ENCODE peak calls at places on chromosome 11, in six cellular contexts. One of them, this sample, is unnamed.

GRCh38 chr11:16791494-16791961 is 53.1 kb downstream of the C11orf58 start:
- DNase-seq in T-helper 2 cell: no peak
- DNase-seq in stimulated activated CD4-positive, alpha-beta T cell treated with anti-CD3 and anti-CD28 coated beads, Interleukin-12 subunit alpha, Interleukin-12 subunit beta, amount 100 ng/mL, for 24 hours: no peak
- DNase-seq in RWPE2: no peak
- DNase-seq in Kasumi-1: peak
- DNase-seq in neural progenitor cell: no peak
- DNase-seq in this sample: peak

GRCh38 chr11:92123540-92123939 is 101.1 kb upstream of the FAT3 start:
- DNase-seq in RWPE2: no peak
- DNase-seq in stimulated activated CD4-positive, alpha-beta T cell treated with anti-CD3 and anti-CD28 coated beads, Interleukin-12 subunit alpha, Interleukin-12 subunit beta, amount 100 ng/mL, for 24 hours: no peak
- DNase-seq in Kasumi-1: no peak
- DNase-seq in T-helper 2 cell: no peak
- DNase-seq in neural progenitor cell: no peak
- DNase-seq in this sample: no peak

GRCh38 chr11:102115557-102115956 is 5.3 kb downstream of the YAP1 start:
- DNase-seq in Kasumi-1: no peak
- DNase-seq in RWPE2: no peak
- DNase-seq in T-helper 2 cell: no peak
- DNase-seq in neural progenitor cell: peak
- DNase-seq in stimulated activated CD4-positive, alpha-beta T cell treated with anti-CD3 and anti-CD28 coated beads, Interleukin-12 subunit alpha, Interleukin-12 subunit beta, amount 100 ng/mL, for 24 hours: no peak
- DNase-seq in this sample: no peak

GRCh38 chr11:84558085-84558905 is 1068.8 kb downstream of the DLG2 start:
- DNase-seq in Kasumi-1: peak
- DNase-seq in neural progenitor cell: peak
- DNase-seq in T-helper 2 cell: no peak
- DNase-seq in stimulated activated CD4-positive, alpha-beta T cell treated with anti-CD3 and anti-CD28 coated beads, Interleukin-12 subunit alpha, Interleukin-12 subunit beta, amount 100 ng/mL, for 24 hours: no peak
- DNase-seq in RWPE2: no peak
- DNase-seq in this sample: peak

GRCh38 chr11:70671611-70672010 is 273.3 kb downstream of the CTTN start:
- DNase-seq in RWPE2: no peak
- DNase-seq in T-helper 2 cell: no peak
- DNase-seq in neural progenitor cell: no peak
- DNase-seq in stimulated activated CD4-positive, alpha-beta T cell treated with anti-CD3 and anti-CD28 coated beads, Interleukin-12 subunit alpha, Interleukin-12 subunit beta, amount 100 ng/mL, for 24 hours: no peak
- DNase-seq in Kasumi-1: no peak
- DNase-seq in this sample: no peak

GRCh38 chr11:20712912-20713311 is 43.5 kb downstream of the NELL1 start:
- DNase-seq in T-helper 2 cell: no peak
- DNase-seq in stimulated activated CD4-positive, alpha-beta T cell treated with anti-CD3 and anti-CD28 coated beads, Interleukin-12 subunit alpha, Interleukin-12 subunit beta, amount 100 ng/mL, for 24 hours: no peak
- DNase-seq in RWPE2: no peak
- DNase-seq in neural progenitor cell: no peak
- DNase-seq in Kasumi-1: no peak
- DNase-seq in this sample: no peak

GRCh38 chr11:20022363-20023081 is 137.8 kb downstream of the DBX1 start:
- DNase-seq in Kasumi-1: no peak
- DNase-seq in T-helper 2 cell: no peak
- DNase-seq in stimulated activated CD4-positive, alpha-beta T cell treated with anti-CD3 and anti-CD28 coated beads, Interleukin-12 subunit alpha, Interleukin-12 subunit beta, amount 100 ng/mL, for 24 hours: no peak
- DNase-seq in neural progenitor cell: peak
- DNase-seq in RWPE2: no peak
- DNase-seq in this sample: no peak

GRCh38 chr11:103700605-103701004 is 335.8 kb upstream of the DDI1 start:
- DNase-seq in neural progenitor cell: no peak
- DNase-seq in RWPE2: no peak
- DNase-seq in T-helper 2 cell: no peak
- DNase-seq in Kasumi-1: no peak
- DNase-seq in stimulated activated CD4-positive, alpha-beta T cell treated with anti-CD3 and anti-CD28 coated beads, Interleukin-12 subunit alpha, Interleukin-12 subunit beta, amount 100 ng/mL, for 24 hours: no peak
- DNase-seq in this sample: no peak

GRCh38 chr11:120828847-120829246 is 195.1 kb upstream of the TBCEL start:
- DNase-seq in RWPE2: no peak
- DNase-seq in stimulated activated CD4-positive, alpha-beta T cell treated with anti-CD3 and anti-CD28 coated beads, Interleukin-12 subunit alpha, Interleukin-12 subunit beta, amount 100 ng/mL, for 24 hours: no peak
- DNase-seq in T-helper 2 cell: no peak
- DNase-seq in neural progenitor cell: no peak
- DNase-seq in Kasumi-1: no peak
- DNase-seq in this sample: no peak

GRCh38 chr11:71240865-71241691 is 11.3 kb downstream of the SHANK2 start:
- DNase-seq in stimulated activated CD4-positive, alpha-beta T cell treated with anti-CD3 and anti-CD28 coated beads, Interleukin-12 subunit alpha, Interleukin-12 subunit beta, amount 100 ng/mL, for 24 hours: no peak
- DNase-seq in neural progenitor cell: peak
- DNase-seq in T-helper 2 cell: no peak
- DNase-seq in Kasumi-1: no peak
- DNase-seq in RWPE2: peak
- DNase-seq in this sample: peak

GRCh38 chr11:40514124-40514523 is 945.3 kb downstream of the LRRC4C start:
- DNase-seq in T-helper 2 cell: no peak
- DNase-seq in neural progenitor cell: no peak
- DNase-seq in stimulated activated CD4-positive, alpha-beta T cell treated with anti-CD3 and anti-CD28 coated beads, Interleukin-12 subunit alpha, Interleukin-12 subunit beta, amount 100 ng/mL, for 24 hours: no peak
- DNase-seq in Kasumi-1: no peak
- DNase-seq in RWPE2: no peak
- DNase-seq in this sample: no peak

This sample was measured in MV-4-11.